ENCODE peak calls at places on chromosomes 13 and 19, in four cellular contexts. One of them, this sample, is unnamed.

GRCh38 chr13:41500501-41500900 is 43.2 kb downstream of the RGCC start:
- DNase-seq in NCI-H2081: no peak
- DNase-seq in activated CD4-positive, CD25-positive, alpha-beta regulatory T cell: no peak
- DNase-seq in stimulated activated naive CD4-positive, alpha-beta T cell treated with Interleukin-2 at 50 U/mL for 16 hours: peak; percentile 16
- DNase-seq in this sample: no peak

GRCh38 chr19:752652-753517 is 2.0 kb downstream of the MISP start:
- DNase-seq in activated CD4-positive, CD25-positive, alpha-beta regulatory T cell: no peak
- DNase-seq in NCI-H2081: peak; percentile 35
- DNase-seq in stimulated activated naive CD4-positive, alpha-beta T cell treated with Interleukin-2 at 50 U/mL for 16 hours: no peak
- DNase-seq in this sample: no peak

GRCh38 chr13:113297370-113297871 is 382 bp downstream of the LAMP1 start:
- DNase-seq in stimulated activated naive CD4-positive, alpha-beta T cell treated with Interleukin-2 at 50 U/mL for 16 hours: peak; percentile 47
- DNase-seq in NCI-H2081: no peak
- DNase-seq in activated CD4-positive, CD25-positive, alpha-beta regulatory T cell: no peak
- DNase-seq in this sample: peak; percentile 79

GRCh38 chr13:90414691-90415596 is 932.5 kb upstream of the MIR17HG start:
- DNase-seq in NCI-H2081: no peak
- DNase-seq in activated CD4-positive, CD25-positive, alpha-beta regulatory T cell: no peak
- DNase-seq in stimulated activated naive CD4-positive, alpha-beta T cell treated with Interleukin-2 at 50 U/mL for 16 hours: no peak
- DNase-seq in this sample: no peak

GRCh38 chr19:46380690-46381089 is 32.7 kb downstream of the CCDC8 start:
- DNase-seq in stimulated activated naive CD4-positive, alpha-beta T cell treated with Interleukin-2 at 50 U/mL for 16 hours: no peak
- DNase-seq in NCI-H2081: no peak
- DNase-seq in activated CD4-positive, CD25-positive, alpha-beta regulatory T cell: no peak
- DNase-seq in this sample: no peak

GRCh38 chr19:52923782-52924593 is 760 bp upstream of the ZNF888 start:
- DNase-seq in stimulated activated naive CD4-positive, alpha-beta T cell treated with Interleukin-2 at 50 U/mL for 16 hours: no peak
- DNase-seq in NCI-H2081: no peak
- DNase-seq in activated CD4-positive, CD25-positive, alpha-beta regulatory T cell: no peak
- DNase-seq in this sample: no peak

GRCh38 chr19:17948967-17949930 is 16.4 kb downstream of the CCDC124 start:
- DNase-seq in stimulated activated naive CD4-positive, alpha-beta T cell treated with Interleukin-2 at 50 U/mL for 16 hours: peak; percentile 12
- DNase-seq in activated CD4-positive, CD25-positive, alpha-beta regulatory T cell: no peak
- DNase-seq in NCI-H2081: no peak
- DNase-seq in this sample: no peak

GRCh38 chr19:50431343-50432220 is 1.1 kb upstream of the MYBPC2 start:
- DNase-seq in NCI-H2081: peak; percentile 67
- DNase-seq in activated CD4-positive, CD25-positive, alpha-beta regulatory T cell: peak; percentile 79
- DNase-seq in stimulated activated naive CD4-positive, alpha-beta T cell treated with Interleukin-2 at 50 U/mL for 16 hours: peak; percentile 79
- DNase-seq in this sample: peak; percentile 86

GRCh38 chr19:5588441-5588840 is 20.7 kb upstream of the TINCR start:
- DNase-seq in stimulated activated naive CD4-positive, alpha-beta T cell treated with Interleukin-2 at 50 U/mL for 16 hours: no peak
- DNase-seq in NCI-H2081: no peak
- DNase-seq in activated CD4-positive, CD25-positive, alpha-beta regulatory T cell: no peak
- DNase-seq in this sample: no peak

GRCh38 chr19:29588095-29588494 is 18.0 kb upstream of the POP4 start:
- DNase-seq in NCI-H2081: no peak
- DNase-seq in stimulated activated naive CD4-positive, alpha-beta T cell treated with Interleukin-2 at 50 U/mL for 16 hours: no peak
- DNase-seq in activated CD4-positive, CD25-positive, alpha-beta regulatory T cell: no peak
- DNase-seq in this sample: no peak

GRCh38 chr13:25018729-25019115 is 77.2 kb upstream of the PABPC3 start:
- DNase-seq in activated CD4-positive, CD25-positive, alpha-beta regulatory T cell: no peak
- DNase-seq in stimulated activated naive CD4-positive, alpha-beta T cell treated with Interleukin-2 at 50 U/mL for 16 hours: no peak
- DNase-seq in NCI-H2081: peak; percentile 17
- DNase-seq in this sample: no peak

This sample was measured in coronary artery.